ENCODE peak calls at places on chromosomes 11 and 22, in six cellular contexts. T is body of pancreas, U is hepatocyte, K is dorsolateral prefrontal cortex, E is heart right ventricle, S is left ventricle myocardium inferior. A is an unnamed sample.

GRCh38 chr11:316031-316701 is 2.3 kb downstream of the IFITM1 start:
- DNase-seq in K (no peak), T (no peak), U (no peak), E (peak; percentile 64), S (peak; percentile 44), A (no peak)

GRCh38 chr11:133386262-133386661 is 146.0 kb downstream of the OPCML start:
- DNase-seq in T (no peak), S (no peak), K (no peak), E (no peak), U (no peak), A (no peak)

GRCh38 chr11:73907191-73907590 is 30.4 kb downstream of the PAAF1 start:
- DNase-seq in S (no peak), E (no peak), U (no peak), K (no peak), T (no peak), A (no peak)

GRCh38 chr11:46383974-46384701 is 2.7 kb downstream of the MDK start:
- DNase-seq in K (no peak), U (no peak), T (no peak), S (no peak), E (no peak), A (no peak)

GRCh38 chr22:45648320-45649070 is 23.1 kb upstream of the ATXN10 start:
- DNase-seq in U (no peak), T (no peak), E (no peak), K (no peak), S (no peak), A (no peak)

GRCh38 chr11:131649861-131650260 is 279.4 kb downstream of the NTM start:
- DNase-seq in K (no peak), U (no peak), E (no peak), T (no peak), S (no peak), A (no peak)

GRCh38 chr11:73141031-73141308 is 1.1 kb downstream of the FCHSD2 start:
- DNase-seq in T (no peak), K (peak; percentile 15), U (peak; percentile 24), E (peak; percentile 31), S (peak; percentile 41), A (peak; percentile 43)

GRCh38 chr11:105823495-105824033 is 198.5 kb downstream of the MSANTD4 start:
- DNase-seq in K (no peak), S (no peak), E (no peak), T (no peak), U (no peak), A (no peak)

GRCh38 chr11:64341851-64342791 is 2.1 kb downstream of the CCDC88B start:
- DNase-seq in T (peak; percentile 95), S (peak; percentile 91), U (peak; percentile 93), K (peak; percentile 67), E (peak; percentile 93), A (no peak)

GRCh38 chr11:74696932-74697687 is 34.1 kb downstream of the CHRDL2 start:
- DNase-seq in E (peak; percentile 83), T (peak; percentile 92), K (no peak), U (peak; percentile 76), S (peak; percentile 83), A (no peak)

DNA sequence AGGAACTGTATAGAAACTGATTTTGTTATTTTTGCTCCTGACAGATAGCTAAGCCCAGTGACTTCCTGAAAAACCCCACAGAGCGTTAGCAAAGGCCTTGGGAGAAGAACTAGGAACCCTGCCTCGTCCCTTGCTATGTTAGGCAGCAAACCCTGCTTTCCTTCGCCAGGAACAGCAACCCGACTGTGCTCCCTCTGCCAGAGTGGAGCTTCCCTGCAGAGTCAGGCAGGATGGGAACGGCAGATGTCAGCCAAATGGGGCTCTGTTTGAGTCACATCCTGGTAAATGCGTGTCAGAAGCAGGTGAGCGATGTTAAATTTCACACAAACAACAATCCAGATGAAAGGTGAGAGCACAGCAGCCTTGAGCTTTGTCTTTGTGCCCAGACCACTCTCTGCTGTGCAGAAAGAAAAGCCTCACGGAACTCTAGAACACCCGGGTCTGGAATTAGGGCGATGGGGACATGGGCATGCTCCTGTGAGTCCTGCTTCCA is 186.6 kb downstream of the ADAMTS15 start:
- DNase-seq in E (no peak), T (no peak), K (no peak), S (no peak), U (no peak), A (no peak)
- TF ChIP-seq CTCF in E (no peak), T (no peak), K (no peak), S (no peak), U (no peak), A (no peak)

DNA sequence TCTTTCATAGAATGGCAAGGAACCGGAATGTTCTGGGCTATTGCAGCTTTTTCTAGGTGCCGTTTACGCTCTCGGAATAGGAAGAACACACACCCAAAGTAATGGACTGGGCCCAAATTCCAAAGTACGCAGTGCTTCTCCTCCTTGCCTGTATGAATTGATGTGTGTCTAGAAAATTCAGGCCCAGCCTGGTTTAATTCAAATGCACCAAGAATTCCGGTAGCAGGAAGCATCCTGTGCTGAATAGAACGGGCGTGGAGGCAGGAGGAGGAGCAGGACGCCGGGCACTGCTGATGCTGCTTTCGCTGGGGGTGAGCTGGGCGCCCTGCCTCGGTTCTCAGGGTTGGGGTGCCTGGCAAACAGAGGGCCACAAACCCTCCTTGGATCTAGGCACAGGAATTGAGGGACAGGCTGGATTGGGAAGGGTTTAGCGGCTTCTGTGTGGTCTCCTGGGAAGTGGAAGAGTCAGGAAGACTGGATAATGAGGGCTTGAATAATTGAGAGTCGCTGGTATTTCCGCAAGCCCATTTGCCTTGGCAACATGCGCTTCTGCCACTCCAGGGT is 2.0 kb downstream of the PARVB start:
- DNase-seq in T (no peak), U (no peak), E (no peak), S (no peak), K (no peak), A (no peak)
- H3K4me3 ChIP-seq in T (no peak overlapping the region), U (no peak overlapping the region), E (peak overlapping the region; percentile 74), S (peak overlapping the region; percentile 80), K (peak overlapping the region; percentile 70), A (no peak overlapping the region)

DNA sequence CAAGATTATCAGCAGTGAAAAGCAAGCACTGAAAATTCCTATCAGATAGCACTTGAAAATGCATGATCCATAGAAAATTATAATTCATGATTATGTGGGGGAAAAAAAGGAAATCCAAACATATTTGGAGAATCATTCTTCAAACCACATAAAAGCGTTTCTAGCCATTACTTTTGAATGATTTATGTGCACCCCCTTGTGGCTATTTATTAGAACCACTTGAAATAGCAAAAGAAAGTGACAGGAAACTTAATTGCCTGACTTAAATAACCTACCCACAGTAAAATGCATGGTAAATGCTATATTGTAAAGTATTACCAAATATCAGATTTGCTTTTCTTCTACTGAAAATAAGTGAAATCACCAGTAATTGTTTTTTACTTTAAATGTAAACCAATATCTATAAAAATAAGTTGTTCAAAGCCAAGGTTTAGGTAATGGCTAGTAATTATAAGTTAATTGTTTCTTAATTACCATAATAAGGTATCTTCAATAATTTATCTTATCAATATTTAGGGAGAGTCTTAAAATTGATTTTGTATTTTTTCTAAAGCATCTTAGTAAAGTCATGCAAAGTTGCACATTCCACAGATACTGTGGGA is 168.5 kb downstream of the ARHGAP42 start:
- DNase-seq in U (peak; percentile 70), K (no peak), T (no peak), S (no peak), E (no peak), A (peak; percentile 65)
- TF ChIP-seq CTCF in U (peak; percentile 74), K (peak; percentile 76), T (peak; percentile 69), S (peak; percentile 80), E (peak; percentile 65), A (peak; percentile 64)

DNA sequence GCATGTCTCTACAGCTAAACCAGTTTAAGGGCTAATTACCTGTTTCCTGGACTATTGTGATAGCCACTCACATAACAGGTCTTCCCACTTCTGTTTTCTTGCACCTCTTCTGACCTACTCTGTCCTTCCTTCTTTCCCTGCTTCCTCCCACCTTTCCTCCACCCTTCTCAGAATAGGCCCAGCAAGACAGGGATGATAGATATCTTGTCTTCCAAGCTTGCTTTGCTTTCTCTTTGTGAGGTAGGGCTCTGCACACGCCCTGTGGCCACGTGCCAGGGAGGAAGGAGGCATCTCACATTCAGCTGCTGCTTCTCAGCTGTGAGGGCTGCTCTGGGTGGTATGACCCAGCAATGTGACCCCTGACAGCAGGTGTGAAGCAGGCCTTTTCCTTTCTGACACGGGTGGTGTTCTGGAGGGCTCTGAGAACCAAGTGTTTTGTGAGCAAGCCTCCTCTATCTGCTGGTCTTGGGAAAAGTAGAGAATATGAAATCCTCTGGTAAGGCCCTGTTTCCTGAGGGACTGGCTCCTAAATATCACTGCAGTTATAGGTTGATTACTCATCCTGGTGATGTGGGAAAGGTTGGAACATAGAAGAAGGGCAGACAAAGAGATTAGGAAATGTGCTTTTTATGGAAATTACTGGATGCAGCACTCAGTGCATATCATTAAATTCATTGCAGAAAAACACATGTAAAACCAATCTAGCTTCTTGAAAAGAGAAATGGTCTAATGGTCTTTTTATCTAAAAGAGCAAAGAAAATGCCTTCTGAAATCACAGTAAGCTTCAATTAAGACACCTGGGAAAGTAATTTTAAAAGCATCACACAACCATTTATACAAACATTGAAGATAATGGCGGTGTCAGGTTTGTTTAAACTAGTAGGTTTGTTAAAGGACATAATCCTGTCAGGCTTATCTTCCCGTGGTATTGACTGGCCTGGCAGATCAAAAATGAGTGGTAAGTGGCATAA is 8.5 kb downstream of the AMOTL1 start:
- DNase-seq in K (no peak), T (peak; percentile 26), S (no peak), E (peak; percentile 21), U (no peak), A (peak; percentile 49)
- H3K4me3 ChIP-seq in K (no peak overlapping the region), T (no peak overlapping the region), S (no peak overlapping the region), E (no peak overlapping the region), U (no peak overlapping the region), A (no peak overlapping the region)

GRCh38 chr11:84719935-84720577 is 907.1 kb downstream of the DLG2 start:
- DNase-seq in U (peak; percentile 4), S (peak; percentile 13), K (peak; percentile 14), T (no peak), E (peak; percentile 11), A (no peak)

DNA sequence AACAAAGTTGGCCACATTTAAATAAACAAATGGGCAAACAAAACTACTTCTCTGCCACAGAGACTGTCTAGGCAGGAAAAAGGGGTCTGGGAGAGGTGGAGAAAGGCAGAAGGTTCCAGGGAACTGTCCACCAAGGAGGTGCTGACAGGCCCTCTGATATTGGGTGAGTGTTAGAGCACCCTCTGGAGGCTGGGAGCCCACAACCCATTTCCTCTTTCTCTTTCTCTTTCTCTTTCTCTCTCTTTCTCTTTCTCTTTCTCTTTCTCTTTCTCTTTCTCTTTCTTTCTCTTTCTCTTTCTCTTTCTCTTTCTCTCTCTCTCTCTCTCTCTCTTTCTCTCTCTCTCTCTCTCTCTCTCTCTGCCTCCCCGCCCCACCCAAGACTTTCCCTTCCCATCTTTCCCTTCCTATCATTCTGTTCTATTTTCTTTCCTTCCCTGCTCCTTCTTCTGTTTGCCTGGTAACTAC is 912.8 kb downstream of the DLG2 start:
- DNase-seq in T (peak; percentile 75), U (peak; percentile 83), K (peak; percentile 15), E (peak; percentile 23), S (peak; percentile 29), A (peak; percentile 89)
- TF ChIP-seq CTCF in T (peak; percentile 83), U (peak; percentile 65), K (peak; percentile 34), E (peak; percentile 52), S (peak; percentile 55), A (peak; percentile 89)

DNA sequence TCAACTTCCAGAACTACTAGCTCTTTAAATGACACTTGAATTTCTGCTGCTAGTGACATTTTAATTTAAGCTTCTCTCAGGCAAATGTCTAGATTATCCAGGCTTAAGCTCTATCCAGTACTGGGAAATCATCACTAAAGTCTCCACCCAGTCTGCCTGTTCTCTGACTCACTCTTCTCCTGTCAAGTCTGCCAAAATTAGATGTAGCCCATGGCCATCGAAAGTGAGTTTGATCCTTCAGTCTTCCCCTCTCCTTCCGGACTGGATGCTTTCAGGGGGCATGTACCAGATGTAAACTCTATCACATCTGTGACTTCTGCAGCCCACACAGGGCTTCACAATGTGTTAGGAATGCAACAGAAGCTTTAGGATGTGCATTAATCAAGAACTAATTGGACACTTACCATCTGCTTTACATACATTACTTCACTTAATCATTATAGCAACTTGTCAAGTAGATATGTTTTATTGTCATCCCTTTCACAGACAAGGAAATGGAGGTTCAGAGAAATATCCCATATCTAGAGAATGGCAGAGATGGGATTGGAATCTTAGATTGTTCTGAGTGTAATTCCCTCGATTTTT is 12.3 kb downstream of the ME3 start:
- DNase-seq in U (no peak), S (no peak), K (no peak), E (no peak), T (no peak), A (no peak)
- H3K4me3 ChIP-seq in U (no peak overlapping the region), S (no peak overlapping the region), K (no peak overlapping the region), E (no peak overlapping the region), T (no peak overlapping the region), A (no peak overlapping the region)